ENCODE peak calls at places on chromosome 18, in nine cellular contexts. One of them, this sample, is unnamed.
A peak's percentile ranks its signal among the peaks of the same experiment; 100 is the strongest.

GRCh38 chr18:72152935-72153334 is 391.2 kb downstream of the CBLN2 start:
- DNase-seq in epithelial cell of esophagus: no peak
- DNase-seq in effector memory CD4-positive, alpha-beta T cell: no peak
- DNase-seq in naive thymus-derived CD4-positive, alpha-beta T cell: no peak
- DNase-seq in testis: no peak
- DNase-seq in lung: no peak
- DNase-seq in PC-9: no peak
- DNase-seq in psoas muscle: no peak
- DNase-seq in thoracic aorta: no peak
- DNase-seq in this sample: no peak

GRCh38 chr18:62828852-62829251 is 113.5 kb downstream of the PHLPP1 start:
- DNase-seq in epithelial cell of esophagus: no peak
- DNase-seq in effector memory CD4-positive, alpha-beta T cell: no peak
- DNase-seq in naive thymus-derived CD4-positive, alpha-beta T cell: no peak
- DNase-seq in testis: no peak
- DNase-seq in lung: no peak
- DNase-seq in PC-9: no peak
- DNase-seq in psoas muscle: no peak
- DNase-seq in thoracic aorta: no peak
- DNase-seq in this sample: no peak

GRCh38 chr18:32358075-32358474 is 112.6 kb downstream of the GAREM1 start:
- DNase-seq in epithelial cell of esophagus: no peak
- DNase-seq in effector memory CD4-positive, alpha-beta T cell: no peak
- DNase-seq in naive thymus-derived CD4-positive, alpha-beta T cell: no peak
- DNase-seq in testis: no peak
- DNase-seq in lung: no peak
- DNase-seq in PC-9: no peak
- DNase-seq in psoas muscle: no peak
- DNase-seq in thoracic aorta: no peak
- DNase-seq in this sample: no peak

GRCh38 chr18:69402219-69402989 is 1.7 kb downstream of the DOK6 start:
- DNase-seq in epithelial cell of esophagus: no peak
- DNase-seq in effector memory CD4-positive, alpha-beta T cell: no peak
- DNase-seq in naive thymus-derived CD4-positive, alpha-beta T cell: no peak
- DNase-seq in testis: peak; percentile 18
- DNase-seq in lung: no peak
- DNase-seq in PC-9: no peak
- DNase-seq in psoas muscle: no peak
- DNase-seq in thoracic aorta: no peak
- DNase-seq in this sample: no peak

GRCh38 chr18:48868468-48869466 is 82.0 kb downstream of the SMAD7 start:
- DNase-seq in epithelial cell of esophagus: no peak
- DNase-seq in effector memory CD4-positive, alpha-beta T cell: no peak
- DNase-seq in naive thymus-derived CD4-positive, alpha-beta T cell: no peak
- DNase-seq in testis: no peak
- DNase-seq in lung: no peak
- DNase-seq in PC-9: no peak
- DNase-seq in psoas muscle: no peak
- DNase-seq in thoracic aorta: no peak
- DNase-seq in this sample: no peak

GRCh38 chr18:49510393-49511115 is 23.5 kb upstream of the C18orf32 start:
- DNase-seq in epithelial cell of esophagus: peak; percentile 62
- DNase-seq in effector memory CD4-positive, alpha-beta T cell: peak; percentile 20
- DNase-seq in naive thymus-derived CD4-positive, alpha-beta T cell: no peak
- DNase-seq in testis: peak; percentile 55
- DNase-seq in lung: peak; percentile 43
- DNase-seq in PC-9: no peak
- DNase-seq in psoas muscle: peak; percentile 29
- DNase-seq in thoracic aorta: no peak
- DNase-seq in this sample: peak; percentile 45

GRCh38 chr18:68456985-68457384 is 257.9 kb downstream of the TMX3 start:
- DNase-seq in epithelial cell of esophagus: peak; percentile 65
- DNase-seq in effector memory CD4-positive, alpha-beta T cell: no peak
- DNase-seq in naive thymus-derived CD4-positive, alpha-beta T cell: no peak
- DNase-seq in testis: no peak
- DNase-seq in lung: no peak
- DNase-seq in PC-9: no peak
- DNase-seq in psoas muscle: no peak
- DNase-seq in thoracic aorta: no peak
- DNase-seq in this sample: no peak

GRCh38 chr18:68549257-68549871 is 165.5 kb downstream of the TMX3 start:
- DNase-seq in epithelial cell of esophagus: no peak
- DNase-seq in effector memory CD4-positive, alpha-beta T cell: no peak
- DNase-seq in naive thymus-derived CD4-positive, alpha-beta T cell: no peak
- DNase-seq in testis: no peak
- DNase-seq in lung: no peak
- DNase-seq in PC-9: no peak
- DNase-seq in psoas muscle: no peak
- DNase-seq in thoracic aorta: no peak
- DNase-seq in this sample: no peak

GRCh38 chr18:9811978-9812377 is 73.8 kb upstream of the TXNDC2 start:
- DNase-seq in epithelial cell of esophagus: no peak
- DNase-seq in effector memory CD4-positive, alpha-beta T cell: no peak
- DNase-seq in naive thymus-derived CD4-positive, alpha-beta T cell: no peak
- DNase-seq in testis: no peak
- DNase-seq in lung: no peak
- DNase-seq in PC-9: no peak
- DNase-seq in psoas muscle: no peak
- DNase-seq in thoracic aorta: no peak
- DNase-seq in this sample: no peak

GRCh38 chr18:22871809-22872525 is 61.2 kb upstream of the RBBP8 start:
- DNase-seq in epithelial cell of esophagus: no peak
- DNase-seq in effector memory CD4-positive, alpha-beta T cell: no peak
- DNase-seq in naive thymus-derived CD4-positive, alpha-beta T cell: no peak
- DNase-seq in testis: no peak
- DNase-seq in lung: no peak
- DNase-seq in PC-9: peak; percentile 35
- DNase-seq in psoas muscle: no peak
- DNase-seq in thoracic aorta: no peak
- DNase-seq in this sample: peak; percentile 51

GRCh38 chr18:57533399-57533884 is 53.1 kb downstream of the FECH start:
- DNase-seq in epithelial cell of esophagus: no peak
- DNase-seq in effector memory CD4-positive, alpha-beta T cell: no peak
- DNase-seq in naive thymus-derived CD4-positive, alpha-beta T cell: no peak
- DNase-seq in testis: no peak
- DNase-seq in lung: no peak
- DNase-seq in PC-9: no peak
- DNase-seq in psoas muscle: no peak
- DNase-seq in thoracic aorta: no peak
- DNase-seq in this sample: no peak

GRCh38 chr18:3015203-3015590 is 2.3 kb upstream of the LPIN2 start:
- DNase-seq in epithelial cell of esophagus: peak; percentile 64
- DNase-seq in effector memory CD4-positive, alpha-beta T cell: no peak
- DNase-seq in naive thymus-derived CD4-positive, alpha-beta T cell: no peak
- DNase-seq in testis: no peak
- DNase-seq in lung: no peak
- DNase-seq in PC-9: peak; percentile 98
- DNase-seq in psoas muscle: no peak
- DNase-seq in thoracic aorta: no peak
- DNase-seq in this sample: no peak

GRCh38 chr18:9719421-9719981 is 11.4 kb downstream of the RAB31 start:
- DNase-seq in epithelial cell of esophagus: peak; percentile 84
- DNase-seq in effector memory CD4-positive, alpha-beta T cell: no peak
- DNase-seq in naive thymus-derived CD4-positive, alpha-beta T cell: no peak
- DNase-seq in testis: no peak
- DNase-seq in lung: peak; percentile 53
- DNase-seq in PC-9: peak; percentile 82
- DNase-seq in psoas muscle: no peak
- DNase-seq in thoracic aorta: no peak
- DNase-seq in this sample: no peak

GRCh38 chr18:44590976-44591375 is 89.7 kb upstream of the SETBP1 start:
- DNase-seq in epithelial cell of esophagus: no peak
- DNase-seq in effector memory CD4-positive, alpha-beta T cell: no peak
- DNase-seq in naive thymus-derived CD4-positive, alpha-beta T cell: no peak
- DNase-seq in testis: no peak
- DNase-seq in lung: no peak
- DNase-seq in PC-9: no peak
- DNase-seq in psoas muscle: no peak
- DNase-seq in thoracic aorta: no peak
- DNase-seq in this sample: no peak

GRCh38 chr18:3624818-3625716 is 175.1 kb downstream of the TGIF1 start:
- DNase-seq in epithelial cell of esophagus: peak; percentile 90
- DNase-seq in effector memory CD4-positive, alpha-beta T cell: peak; percentile 45
- DNase-seq in naive thymus-derived CD4-positive, alpha-beta T cell: no peak
- DNase-seq in testis: no peak
- DNase-seq in lung: peak; percentile 39
- DNase-seq in PC-9: peak; percentile 91
- DNase-seq in psoas muscle: peak; percentile 35
- DNase-seq in thoracic aorta: no peak
- DNase-seq in this sample: no peak

GRCh38 chr18:3816601-3817363 is 366.8 kb downstream of the TGIF1 start:
- DNase-seq in epithelial cell of esophagus: peak; percentile 96
- DNase-seq in effector memory CD4-positive, alpha-beta T cell: no peak
- DNase-seq in naive thymus-derived CD4-positive, alpha-beta T cell: no peak
- DNase-seq in testis: no peak
- DNase-seq in lung: peak; percentile 58
- DNase-seq in PC-9: peak; percentile 77
- DNase-seq in psoas muscle: no peak
- DNase-seq in thoracic aorta: no peak
- DNase-seq in this sample: no peak

GRCh38 chr18:58529714-58530354 is 99.1 kb downstream of the ALPK2 start:
- DNase-seq in epithelial cell of esophagus: peak; percentile 57
- DNase-seq in effector memory CD4-positive, alpha-beta T cell: peak; percentile 33
- DNase-seq in naive thymus-derived CD4-positive, alpha-beta T cell: peak; percentile 39
- DNase-seq in testis: peak; percentile 80
- DNase-seq in lung: no peak
- DNase-seq in PC-9: no peak
- DNase-seq in psoas muscle: peak; percentile 40
- DNase-seq in thoracic aorta: no peak
- DNase-seq in this sample: peak; percentile 46

GRCh38 chr18:46422552-46423055 is 234.4 kb downstream of the LOXHD1 start:
- DNase-seq in epithelial cell of esophagus: no peak
- DNase-seq in effector memory CD4-positive, alpha-beta T cell: no peak
- DNase-seq in naive thymus-derived CD4-positive, alpha-beta T cell: no peak
- DNase-seq in testis: no peak
- DNase-seq in lung: no peak
- DNase-seq in PC-9: no peak
- DNase-seq in psoas muscle: no peak
- DNase-seq in thoracic aorta: no peak
- DNase-seq in this sample: no peak

GRCh38 chr18:35236964-35237363 is 3.9 kb upstream of the ZNF397 start:
- DNase-seq in epithelial cell of esophagus: no peak
- DNase-seq in effector memory CD4-positive, alpha-beta T cell: no peak
- DNase-seq in naive thymus-derived CD4-positive, alpha-beta T cell: no peak
- DNase-seq in testis: no peak
- DNase-seq in lung: no peak
- DNase-seq in PC-9: no peak
- DNase-seq in psoas muscle: no peak
- DNase-seq in thoracic aorta: no peak
- DNase-seq in this sample: no peak

GRCh38 chr18:35231052-35231451 is 9.8 kb upstream of the ZNF397 start:
- DNase-seq in epithelial cell of esophagus: peak; percentile 74
- DNase-seq in effector memory CD4-positive, alpha-beta T cell: peak; percentile 54
- DNase-seq in naive thymus-derived CD4-positive, alpha-beta T cell: peak; percentile 56
- DNase-seq in testis: peak; percentile 90
- DNase-seq in lung: peak; percentile 83
- DNase-seq in PC-9: no peak
- DNase-seq in psoas muscle: peak; percentile 73
- DNase-seq in thoracic aorta: peak; percentile 33
- DNase-seq in this sample: peak; percentile 71
- H3K4me3 ChIP-seq in epithelial cell of esophagus: no peak overlapping the region
- H3K4me3 ChIP-seq in effector memory CD4-positive, alpha-beta T cell: no peak overlapping the region
- H3K4me3 ChIP-seq in naive thymus-derived CD4-positive, alpha-beta T cell: no peak overlapping the region
- H3K4me3 ChIP-seq in testis: no peak overlapping the region
- H3K4me3 ChIP-seq in lung: no peak overlapping the region
- H3K4me3 ChIP-seq in PC-9: peak overlapping the region; percentile 46
- H3K4me3 ChIP-seq in psoas muscle: peak overlapping the region; percentile 49
- H3K4me3 ChIP-seq in thoracic aorta: peak overlapping the region; percentile 54
- H3K4me3 ChIP-seq in this sample: no peak overlapping the region

GRCh38 chr18:76412818-76413565 is 82.0 kb downstream of the ZNF516 start:
- DNase-seq in epithelial cell of esophagus: no peak
- DNase-seq in effector memory CD4-positive, alpha-beta T cell: no peak
- DNase-seq in naive thymus-derived CD4-positive, alpha-beta T cell: no peak
- DNase-seq in testis: no peak
- DNase-seq in lung: no peak
- DNase-seq in PC-9: no peak
- DNase-seq in psoas muscle: no peak
- DNase-seq in thoracic aorta: no peak
- DNase-seq in this sample: no peak

GRCh38 chr18:76414936-76415621 is 80.0 kb downstream of the ZNF516 start:
- DNase-seq in epithelial cell of esophagus: no peak
- DNase-seq in effector memory CD4-positive, alpha-beta T cell: no peak
- DNase-seq in naive thymus-derived CD4-positive, alpha-beta T cell: no peak
- DNase-seq in testis: no peak
- DNase-seq in lung: no peak
- DNase-seq in PC-9: no peak
- DNase-seq in psoas muscle: no peak
- DNase-seq in thoracic aorta: no peak
- DNase-seq in this sample: no peak

GRCh38 chr18:76419811-76420210 is 75.2 kb downstream of the ZNF516 start:
- DNase-seq in epithelial cell of esophagus: no peak
- DNase-seq in effector memory CD4-positive, alpha-beta T cell: no peak
- DNase-seq in naive thymus-derived CD4-positive, alpha-beta T cell: no peak
- DNase-seq in testis: no peak
- DNase-seq in lung: no peak
- DNase-seq in PC-9: no peak
- DNase-seq in psoas muscle: no peak
- DNase-seq in thoracic aorta: no peak
- DNase-seq in this sample: no peak

GRCh38 chr18:76420888-76421287 is 74.2 kb downstream of the ZNF516 start:
- DNase-seq in epithelial cell of esophagus: no peak
- DNase-seq in effector memory CD4-positive, alpha-beta T cell: no peak
- DNase-seq in naive thymus-derived CD4-positive, alpha-beta T cell: no peak
- DNase-seq in testis: no peak
- DNase-seq in lung: no peak
- DNase-seq in PC-9: no peak
- DNase-seq in psoas muscle: no peak
- DNase-seq in thoracic aorta: no peak
- DNase-seq in this sample: no peak

GRCh38 chr18:76416935-76417334 is 78.1 kb downstream of the ZNF516 start:
- DNase-seq in epithelial cell of esophagus: no peak
- DNase-seq in effector memory CD4-positive, alpha-beta T cell: no peak
- DNase-seq in naive thymus-derived CD4-positive, alpha-beta T cell: no peak
- DNase-seq in testis: no peak
- DNase-seq in lung: no peak
- DNase-seq in PC-9: no peak
- DNase-seq in psoas muscle: no peak
- DNase-seq in thoracic aorta: no peak
- DNase-seq in this sample: no peak
- H3K4me3 ChIP-seq in epithelial cell of esophagus: no peak overlapping the region
- H3K4me3 ChIP-seq in effector memory CD4-positive, alpha-beta T cell: no peak overlapping the region
- H3K4me3 ChIP-seq in naive thymus-derived CD4-positive, alpha-beta T cell: no peak overlapping the region
- H3K4me3 ChIP-seq in testis: no peak overlapping the region
- H3K4me3 ChIP-seq in lung: no peak overlapping the region
- H3K4me3 ChIP-seq in PC-9: no peak overlapping the region
- H3K4me3 ChIP-seq in psoas muscle: peak overlapping the region; percentile 16
- H3K4me3 ChIP-seq in thoracic aorta: no peak overlapping the region
- H3K4me3 ChIP-seq in this sample: no peak overlapping the region

GRCh38 chr18:63971320-63972071 is 1.6 kb downstream of the SERPINB8 start:
- DNase-seq in epithelial cell of esophagus: peak; percentile 48
- DNase-seq in effector memory CD4-positive, alpha-beta T cell: no peak
- DNase-seq in naive thymus-derived CD4-positive, alpha-beta T cell: no peak
- DNase-seq in testis: no peak
- DNase-seq in lung: no peak
- DNase-seq in PC-9: no peak
- DNase-seq in psoas muscle: no peak
- DNase-seq in thoracic aorta: no peak
- DNase-seq in this sample: no peak
- H3K4me3 ChIP-seq in epithelial cell of esophagus: peak overlapping the region; percentile 79
- H3K4me3 ChIP-seq in effector memory CD4-positive, alpha-beta T cell: no peak overlapping the region
- H3K4me3 ChIP-seq in naive thymus-derived CD4-positive, alpha-beta T cell: peak overlapping the region; percentile 93
- H3K4me3 ChIP-seq in testis: no peak overlapping the region
- H3K4me3 ChIP-seq in lung: peak overlapping the region; percentile 70
- H3K4me3 ChIP-seq in PC-9: peak overlapping the region; percentile 73
- H3K4me3 ChIP-seq in psoas muscle: peak overlapping the region; percentile 90
- H3K4me3 ChIP-seq in thoracic aorta: peak overlapping the region; percentile 97
- H3K4me3 ChIP-seq in this sample: no peak overlapping the region

GRCh38 chr18:76464281-76465259 is 30.5 kb downstream of the ZNF516 start:
- DNase-seq in epithelial cell of esophagus: no peak
- DNase-seq in effector memory CD4-positive, alpha-beta T cell: no peak
- DNase-seq in naive thymus-derived CD4-positive, alpha-beta T cell: no peak
- DNase-seq in testis: no peak
- DNase-seq in lung: peak; percentile 25
- DNase-seq in PC-9: no peak
- DNase-seq in psoas muscle: no peak
- DNase-seq in thoracic aorta: no peak
- DNase-seq in this sample: no peak
- H3K4me3 ChIP-seq in epithelial cell of esophagus: no peak overlapping the region
- H3K4me3 ChIP-seq in effector memory CD4-positive, alpha-beta T cell: no peak overlapping the region
- H3K4me3 ChIP-seq in naive thymus-derived CD4-positive, alpha-beta T cell: no peak overlapping the region
- H3K4me3 ChIP-seq in testis: no peak overlapping the region
- H3K4me3 ChIP-seq in lung: no peak overlapping the region
- H3K4me3 ChIP-seq in PC-9: no peak overlapping the region
- H3K4me3 ChIP-seq in psoas muscle: no peak overlapping the region
- H3K4me3 ChIP-seq in thoracic aorta: no peak overlapping the region
- H3K4me3 ChIP-seq in this sample: no peak overlapping the region

This sample was measured in BE2C.